ENCODE peak calls at places on chromosomes 2 and 18, in nine cellular contexts. H is HCT116; Z is endothelial cell; I is NCI-H1048; S is neural progenitor cell; U is stimulated activated CD8-positive, alpha-beta memory T cell treated with anti-CD3 and anti-CD28 coated beads, Interleukin-12 subunit alpha, Interleukin-12 subunit beta, amount 100 ng/mL, for 4 hours; F is effector CD8-positive, alpha-beta T cell; A is T-cell; E is Caki2. Y is an unnamed sample.

GRCh38 chr2:191050640-191050987 is 36.6 kb upstream of the STAT1 start:
- DNase-seq in F (no peak), U (no peak), E (no peak), I (no peak), A (no peak), H (no peak), S (no peak), Z (no peak), Y (no peak)

GRCh38 chr2:171161425-171162289 is 964 bp upstream of the TLK1 start:
- DNase-seq in I (no peak), U (no peak), H (no peak), Z (no peak), F (no peak), A (no peak), E (no peak), S (no peak), Y (peak; percentile 22)

GRCh38 chr2:197042613-197043248 is 116.2 kb upstream of the PGAP1 start:
- DNase-seq in U (no peak), E (no peak), F (no peak), A (no peak), H (no peak), S (no peak), Z (no peak), I (no peak), Y (no peak)

GRCh38 chr2:234931369-234931768 is 20.4 kb upstream of the SH3BP4 start:
- DNase-seq in S (no peak), A (no peak), F (no peak), Z (no peak), U (no peak), H (no peak), I (no peak), E (no peak), Y (no peak)

GRCh38 chr18:24111936-24112335 is 26.9 kb upstream of the CABYR start:
- DNase-seq in F (no peak), A (no peak), Z (no peak), S (no peak), H (peak; percentile 7), E (no peak), U (no peak), I (no peak), Y (no peak)

GRCh38 chr18:46343940-46344372 is 239.8 kb downstream of the HAUS1 start:
- DNase-seq in E (no peak), Z (peak; percentile 28), F (no peak), H (no peak), S (no peak), A (peak; percentile 48), I (no peak), U (no peak), Y (peak; percentile 79)

GRCh38 chr18:68796936-68797690 is 767 bp upstream of the CCDC102B start:
- DNase-seq in I (peak; percentile 23), Z (no peak), H (no peak), F (no peak), U (no peak), E (no peak), A (no peak), S (no peak), Y (no peak)

GRCh38 chr2:173657996-173658717 is 303.5 kb downstream of the CDCA7 start:
- DNase-seq in H (peak; percentile 34), E (peak; percentile 53), U (no peak), I (no peak), F (no peak), S (no peak), Z (no peak), A (no peak), Y (no peak)

Y was measured in OCI-LY7.